ENCODE peak calls at places on chromosome 22, in five cellular contexts. H is PC-9; Z is Peyer's patch; A is fibroblast of pulmonary artery; D is activated CD8-positive, alpha-beta T cell treated with anti-CD3 and anti-CD28 coated beads for 36 hours. J is an unnamed sample.

GRCh38 chr22:39220450-39220849 is 24.3 kb downstream of the PDGFB start:
- DNase-seq in H (no peak), Z (peak), A (no peak), D (no peak), J (no peak)

GRCh38 chr22:27381960-27382742 is 419.4 kb downstream of the MN1 start:
- DNase-seq in H (no peak), A (no peak), Z (no peak), D (no peak), J (no peak)

GRCh38 chr22:36286096-36286957 is 33.4 kb downstream of the APOL1 start:
- DNase-seq in A (peak), Z (peak), D (peak), H (peak), J (peak)

GRCh38 chr22:32665676-32666075 is 135.8 kb upstream of the TIMP3 start:
- DNase-seq in D (no peak), Z (no peak), H (no peak), A (no peak), J (no peak)

GRCh38 chr22:47406180-47406723 is 643.8 kb downstream of the TBC1D22A start:
- DNase-seq in Z (no peak), D (no peak), H (no peak), A (no peak), J (no peak)

GRCh38 chr22:50483106-50483505 is 1.8 kb downstream of the ADM2 start:
- DNase-seq in A (no peak), Z (no peak), D (no peak), H (no peak), J (no peak)

GRCh38 chr22:50209893-50210292 is 9.1 kb downstream of the SELENOO start:
- DNase-seq in D (peak), H (peak), Z (peak), A (peak), J (peak)

GRCh38 chr22:27474112-27474571 is 327.4 kb downstream of the MN1 start:
- DNase-seq in H (peak), A (no peak), D (no peak), Z (no peak), J (no peak)

GRCh38 chr22:39308614-39309363 is 10.6 kb downstream of the RPL3 start:
- DNase-seq in H (peak), D (no peak), Z (no peak), A (peak), J (no peak)

GRCh38 chr22:21970800-21971617 is 11.6 kb downstream of the TOP3B start:
- DNase-seq in H (no peak), Z (no peak), A (no peak), D (no peak), J (no peak)

GRCh38 chr22:36334838-36335603 is 52.7 kb downstream of the MYH9 start:
- DNase-seq in H (peak), A (peak), Z (no peak), D (peak), J (no peak)

GRCh38 chr22:37909756-37910155 is 3.7 kb downstream of the MICALL1 start:
- DNase-seq in D (no peak), A (no peak), Z (no peak), H (no peak), J (no peak)

GRCh38 chr22:36252754-36253522 is at the start of gene APOL1:
- DNase-seq in H (peak), A (peak), Z (peak), D (peak), J (peak)

GRCh38 chr22:26033071-26033470 is 136.2 kb upstream of the SEZ6L start:
- DNase-seq in D (no peak), A (no peak), H (no peak), Z (no peak), J (no peak)

GRCh38 chr22:25402160-25402500 is 162.3 kb upstream of the GRK3 start:
- DNase-seq in H (no peak), A (no peak), Z (no peak), D (no peak), J (peak)

GRCh38 chr22:35686298-35686697 is 31.4 kb upstream of the APOL5 start:
- DNase-seq in A (no peak), Z (no peak), D (no peak), H (no peak), J (no peak)

GRCh38 chr22:34115722-34116121 is 195.4 kb upstream of the LARGE1 start:
- DNase-seq in D (no peak), H (no peak), Z (no peak), A (no peak), J (no peak)

GRCh38 chr22:37095113-37095512 is 14.4 kb downstream of the TMPRSS6 start:
- DNase-seq in D (peak), A (no peak), Z (no peak), H (no peak), J (no peak)

GRCh38 chr22:36913431-36914382 is at the start of gene CSF2RB:
- DNase-seq in H (no peak), A (peak), D (no peak), Z (no peak), J (peak)

GRCh38 chr22:22087854-22088657 is 105.5 kb upstream of the TOP3B start:
- DNase-seq in D (no peak), Z (no peak), A (no peak), H (no peak), J (no peak)

GRCh38 chr22:43860831-43861230 is 1.5 kb downstream of the SULT4A1 start:
- DNase-seq in D (no peak), H (no peak), Z (peak), A (no peak), J (no peak)

GRCh38 chr22:50305658-50306566 is 1.5 kb downstream of the PLXNB2 start:
- DNase-seq in Z (peak), H (peak), A (peak), D (peak), J (peak)

GRCh38 chr22:47645450-47645914 is 883.0 kb downstream of the TBC1D22A start:
- DNase-seq in A (no peak), D (no peak), H (no peak), Z (no peak), J (no peak)

GRCh38 chr22:35301370-35301874 is 1.7 kb downstream of the TOM1 start:
- DNase-seq in A (peak), H (peak), Z (no peak), D (no peak), J (no peak)

GRCh38 chr22:34850010-34850409 is 215.9 kb upstream of the ISX start:
- DNase-seq in A (no peak), D (no peak), H (no peak), Z (no peak), J (no peak)

GRCh38 chr22:50571264-50572175 is 6.7 kb downstream of the CPT1B start:
- DNase-seq in H (no peak), A (no peak), Z (no peak), D (no peak), J (no peak)

GRCh38 chr22:25334091-25334490 is 114.7 kb downstream of the CRYBB2 start:
- DNase-seq in Z (peak), H (no peak), A (peak), D (peak), J (peak)

GRCh38 chr22:20926243-20926642 is 9.0 kb downstream of the CRKL start:
- DNase-seq in H (no peak), A (no peak), D (no peak), Z (no peak), J (no peak)
- TF ChIP-seq CTCF in H (no peak), A (no peak), D (no peak), Z (no peak), J (no peak)

GRCh38 chr22:46106279-46107022 is 43.9 kb upstream of the PPARA start:
- DNase-seq in Z (no peak), D (no peak), A (no peak), H (no peak), J (no peak)

GRCh38 chr22:46107753-46108563 is 42.4 kb upstream of the PPARA start:
- DNase-seq in H (no peak), D (no peak), Z (no peak), A (no peak), J (no peak)

GRCh38 chr22:46108564-46109473 is 41.5 kb upstream of the PPARA start:
- DNase-seq in Z (no peak), A (peak), H (no peak), D (no peak), J (no peak)

GRCh38 chr22:46105494-46106278 is 44.6 kb upstream of the PPARA start:
- DNase-seq in Z (peak), H (peak), A (peak), D (no peak), J (no peak)

GRCh38 chr22:46107089-46107664 is 43.1 kb upstream of the PPARA start:
- DNase-seq in A (no peak), D (no peak), Z (peak), H (no peak), J (no peak)
- TF ChIP-seq CTCF in A (no peak), D (no peak), Z (no peak), H (no peak), J (no peak)

GRCh38 chr22:30778261-30778660 is 83.6 kb downstream of the OSBP2 start:
- DNase-seq in H (no peak), A (no peak), D (no peak), Z (no peak), J (no peak)
- TF ChIP-seq CTCF in H (no peak), A (no peak), D (no peak), Z (no peak), J (no peak)

DNA sequence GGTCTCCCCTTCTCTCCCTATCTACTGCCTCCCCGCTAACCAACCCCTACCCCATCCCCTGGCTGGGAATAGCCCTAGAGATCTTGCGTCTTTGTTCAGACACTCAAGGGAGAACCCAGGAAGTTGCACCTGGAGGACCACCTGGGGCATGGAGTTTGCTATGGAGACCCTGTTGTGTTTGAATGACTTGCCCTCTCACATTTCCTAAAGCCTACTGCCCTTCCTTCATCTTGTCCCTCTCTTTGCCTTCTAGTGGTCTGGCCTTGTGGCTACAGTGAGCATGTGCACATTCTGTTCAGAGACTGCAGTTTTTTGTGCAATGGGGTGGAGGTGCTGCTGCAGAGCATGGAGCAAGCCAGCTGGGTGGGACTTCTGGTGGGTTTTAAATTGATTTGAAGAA is 42.5 kb downstream of the ZNRF3 start:
- DNase-seq in D (no peak), H (no peak), A (no peak), Z (no peak), J (no peak)
- TF ChIP-seq CTCF in D (no peak), H (no peak), A (no peak), Z (no peak), J (no peak)

GRCh38 chr22:49013707-49014106 is 814.0 kb downstream of the BRD1 start:
- DNase-seq in A (no peak), D (no peak), H (no peak), Z (no peak), J (no peak)
- TF ChIP-seq CTCF in A (no peak), D (no peak), H (no peak), Z (no peak), J (no peak)

DNA sequence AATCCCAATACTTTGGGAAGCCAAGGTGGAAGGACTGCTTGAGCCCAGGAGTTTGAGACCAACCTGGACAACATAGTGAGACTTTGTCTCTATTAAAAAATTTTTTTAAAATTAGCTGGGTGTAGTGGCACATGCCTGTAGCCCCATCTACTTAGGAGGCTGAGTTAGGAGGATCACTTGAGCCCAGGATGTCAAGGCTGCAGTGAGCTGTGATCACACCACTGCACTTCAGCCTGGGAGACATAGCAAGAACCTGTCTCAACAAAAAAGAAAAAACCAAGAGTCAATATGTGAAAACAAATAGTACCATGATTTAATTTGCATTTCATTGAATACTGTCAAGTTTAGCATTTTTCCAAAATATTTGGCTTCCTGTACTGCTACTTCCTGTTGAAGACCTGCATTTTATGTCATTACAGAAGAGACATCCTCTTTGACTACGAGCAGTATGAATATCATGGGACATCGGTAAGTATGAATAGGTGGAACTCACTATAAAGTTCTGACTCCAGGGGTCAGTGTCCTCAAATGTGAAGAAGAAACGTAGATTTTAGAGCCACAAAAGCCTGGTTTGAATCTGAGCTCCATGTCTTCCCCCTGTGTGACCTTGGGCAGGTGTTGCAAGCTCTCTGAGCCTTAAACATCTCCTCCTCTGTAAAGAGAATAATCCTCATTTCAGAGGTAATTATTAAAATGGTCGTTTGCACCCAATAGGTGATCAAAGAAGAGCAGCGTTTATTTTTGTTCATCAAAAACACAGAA is 16.0 kb downstream of the CDC45 start:
- DNase-seq in D (no peak), Z (no peak), A (peak), H (no peak), J (no peak)
- TF ChIP-seq CTCF in D (no peak), Z (no peak), A (peak), H (peak), J (no peak)

DNA sequence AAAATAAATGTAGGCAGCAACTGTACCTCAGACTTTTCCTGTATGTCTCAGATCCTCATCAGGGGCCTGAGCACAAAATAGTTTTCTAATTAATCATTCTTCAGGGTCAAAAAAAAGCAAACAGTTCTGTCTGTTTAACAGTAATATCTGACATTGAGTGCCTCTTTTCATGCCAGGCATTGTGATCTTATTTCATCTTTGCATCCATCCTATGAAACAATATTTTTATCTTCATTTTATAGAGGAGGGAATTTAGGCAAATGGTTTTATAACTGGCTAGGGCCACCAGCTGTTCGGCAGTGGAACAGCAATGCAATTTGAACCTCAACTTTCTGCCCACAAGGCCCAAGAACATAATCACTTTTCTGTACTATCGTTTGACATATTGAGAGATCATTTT is 145.6 kb downstream of the WNT7B start:
- DNase-seq in D (no peak), Z (no peak), A (peak), H (no peak), J (no peak)
- TF ChIP-seq CTCF in D (no peak), Z (no peak), A (peak), H (peak), J (peak)

GRCh38 chr22:23753371-23753770 is 854 bp downstream of the VPREB3 start:
- DNase-seq in D (no peak), A (no peak), H (no peak), Z (no peak), J (no peak)

GRCh38 chr22:23751441-23751996 is 607 bp upstream of the ZNF70 start:
- DNase-seq in D (peak), A (no peak), Z (no peak), H (no peak), J (no peak)

GRCh38 chr22:23752750-23753149 is 1.5 kb downstream of the VPREB3 start:
- DNase-seq in Z (no peak), H (no peak), D (no peak), A (no peak), J (peak)

GRCh38 chr22:23750744-23751440 is at the start of gene ZNF70:
- DNase-seq in A (peak), H (peak), Z (peak), D (peak), J (peak)

DNA sequence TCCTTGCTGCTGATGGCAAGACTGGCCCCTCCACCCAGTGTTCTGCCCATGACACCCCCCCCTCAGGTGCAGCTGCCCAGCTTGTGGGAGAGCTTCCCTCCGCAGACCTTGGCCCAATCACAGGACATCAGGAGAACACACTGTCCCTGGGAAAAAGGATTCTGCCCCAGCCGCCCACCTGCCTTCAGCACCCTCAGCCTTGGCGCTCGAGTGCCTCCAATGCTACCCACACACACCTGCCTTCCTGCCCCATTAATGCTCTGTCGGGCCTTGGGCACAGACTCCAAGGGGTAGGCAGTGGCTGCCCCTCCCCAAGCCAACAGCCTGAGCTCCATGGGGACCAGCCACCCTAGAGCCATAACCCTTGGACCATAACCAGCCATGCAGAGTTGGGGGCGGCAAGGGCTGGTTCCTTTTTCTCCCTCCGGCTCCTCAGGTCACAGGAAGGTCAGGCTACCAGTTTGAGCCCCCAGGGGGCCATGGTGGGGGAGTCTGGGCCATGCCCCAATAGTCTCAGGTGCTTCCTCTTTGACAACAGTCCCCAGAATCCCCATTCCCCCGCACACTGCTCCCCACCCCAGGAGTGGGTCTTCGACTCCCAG is 1.3 kb upstream of the ZNF70 start:
- DNase-seq in H (no peak), Z (no peak), D (no peak), A (no peak), J (peak)
- TF ChIP-seq CTCF in H (no peak), Z (no peak), D (no peak), A (no peak), J (no peak)

GRCh38 chr22:42357634-42358296 is 74.4 kb downstream of the NFAM1 start:
- DNase-seq in Z (no peak), H (peak), A (no peak), D (no peak), J (no peak)
- TF ChIP-seq CTCF in Z (no peak), H (no peak), A (no peak), D (no peak), J (no peak)